ENCODE peak calls at places on chromosome 15, in nine cellular contexts. One of them, this sample, is unnamed.
A peak's percentile ranks its signal among the peaks of the same experiment; 100 is the strongest.

GRCh38 chr15:78841307-78841706 is 30.0 kb upstream of the ADAMTS7 start:
- DNase-seq in GM23338: no peak
- DNase-seq in sigmoid colon: no peak
- DNase-seq in suprapubic skin: peak; percentile 10
- DNase-seq in HL-60: no peak
- DNase-seq in prostate gland: no peak
- DNase-seq in HCT116: no peak
- DNase-seq in stomach: no peak
- DNase-seq in Panc1: no peak
- DNase-seq in this sample: no peak

GRCh38 chr15:67520276-67520975 is 505 bp upstream of the C15orf61 start:
- DNase-seq in GM23338: peak; percentile 27
- DNase-seq in sigmoid colon: no peak
- DNase-seq in suprapubic skin: peak; percentile 79
- DNase-seq in HL-60: no peak
- DNase-seq in prostate gland: no peak
- DNase-seq in HCT116: no peak
- DNase-seq in stomach: no peak
- DNase-seq in Panc1: no peak
- DNase-seq in this sample: no peak

GRCh38 chr15:93562752-93563151 is 473.7 kb upstream of the RGMA start:
- DNase-seq in GM23338: no peak
- DNase-seq in sigmoid colon: peak; percentile 67
- DNase-seq in suprapubic skin: no peak
- DNase-seq in HL-60: no peak
- DNase-seq in prostate gland: no peak
- DNase-seq in HCT116: no peak
- DNase-seq in stomach: no peak
- DNase-seq in Panc1: no peak
- DNase-seq in this sample: no peak

GRCh38 chr15:92101706-92102434 is 248.4 kb downstream of the SLCO3A1 start:
- DNase-seq in GM23338: peak; percentile 39
- DNase-seq in sigmoid colon: no peak
- DNase-seq in suprapubic skin: no peak
- DNase-seq in HL-60: no peak
- DNase-seq in prostate gland: no peak
- DNase-seq in HCT116: no peak
- DNase-seq in stomach: no peak
- DNase-seq in Panc1: no peak
- DNase-seq in this sample: no peak

GRCh38 chr15:35546581-35547381 is 816 bp upstream of the DPH6 start:
- DNase-seq in GM23338: peak; percentile 4
- DNase-seq in sigmoid colon: no peak
- DNase-seq in suprapubic skin: no peak
- DNase-seq in HL-60: no peak
- DNase-seq in prostate gland: no peak
- DNase-seq in HCT116: no peak
- DNase-seq in stomach: no peak
- DNase-seq in Panc1: no peak
- DNase-seq in this sample: no peak

GRCh38 chr15:69713726-69714559 is 261.3 kb downstream of the RPLP1 start:
- DNase-seq in GM23338: no peak
- DNase-seq in sigmoid colon: no peak
- DNase-seq in suprapubic skin: no peak
- DNase-seq in HL-60: no peak
- DNase-seq in prostate gland: no peak
- DNase-seq in HCT116: no peak
- DNase-seq in stomach: no peak
- DNase-seq in Panc1: no peak
- DNase-seq in this sample: peak; percentile 79

GRCh38 chr15:48905216-48905615 is 27.3 kb downstream of the EID1 start:
- DNase-seq in GM23338: no peak
- DNase-seq in sigmoid colon: no peak
- DNase-seq in suprapubic skin: no peak
- DNase-seq in HL-60: no peak
- DNase-seq in prostate gland: no peak
- DNase-seq in HCT116: no peak
- DNase-seq in stomach: no peak
- DNase-seq in Panc1: no peak
- DNase-seq in this sample: no peak

GRCh38 chr15:101328001-101328400 is 33.0 kb upstream of the SNRPA1 start:
- DNase-seq in GM23338: no peak
- DNase-seq in sigmoid colon: no peak
- DNase-seq in suprapubic skin: no peak
- DNase-seq in HL-60: no peak
- DNase-seq in prostate gland: no peak
- DNase-seq in HCT116: no peak
- DNase-seq in stomach: no peak
- DNase-seq in Panc1: no peak
- DNase-seq in this sample: peak; percentile 40

GRCh38 chr15:78415284-78415683 is 22.7 kb upstream of the IREB2 start:
- DNase-seq in GM23338: peak; percentile 71
- DNase-seq in sigmoid colon: peak; percentile 12
- DNase-seq in suprapubic skin: no peak
- DNase-seq in HL-60: no peak
- DNase-seq in prostate gland: no peak
- DNase-seq in HCT116: peak; percentile 28
- DNase-seq in stomach: no peak
- DNase-seq in Panc1: no peak
- DNase-seq in this sample: no peak

GRCh38 chr15:45572627-45573026 is 14.6 kb upstream of the BLOC1S6 start:
- DNase-seq in GM23338: no peak
- DNase-seq in sigmoid colon: no peak
- DNase-seq in suprapubic skin: no peak
- DNase-seq in HL-60: peak; percentile 44
- DNase-seq in prostate gland: no peak
- DNase-seq in HCT116: no peak
- DNase-seq in stomach: no peak
- DNase-seq in Panc1: no peak
- DNase-seq in this sample: no peak

GRCh38 chr15:69225355-69226027 is 65.1 kb downstream of the GLCE start:
- DNase-seq in GM23338: peak; percentile 66
- DNase-seq in sigmoid colon: no peak
- DNase-seq in suprapubic skin: no peak
- DNase-seq in HL-60: no peak
- DNase-seq in prostate gland: no peak
- DNase-seq in HCT116: peak; percentile 26
- DNase-seq in stomach: no peak
- DNase-seq in Panc1: no peak
- DNase-seq in this sample: no peak

GRCh38 chr15:64051093-64051402 is 4.8 kb upstream of the DAPK2 start:
- DNase-seq in GM23338: no peak
- DNase-seq in sigmoid colon: no peak
- DNase-seq in suprapubic skin: no peak
- DNase-seq in HL-60: no peak
- DNase-seq in prostate gland: no peak
- DNase-seq in HCT116: no peak
- DNase-seq in stomach: no peak
- DNase-seq in Panc1: no peak
- DNase-seq in this sample: no peak

GRCh38 chr15:101097111-101097510 is 154.7 kb downstream of the CHSY1 start:
- DNase-seq in GM23338: no peak
- DNase-seq in sigmoid colon: no peak
- DNase-seq in suprapubic skin: no peak
- DNase-seq in HL-60: no peak
- DNase-seq in prostate gland: no peak
- DNase-seq in HCT116: no peak
- DNase-seq in stomach: no peak
- DNase-seq in Panc1: no peak
- DNase-seq in this sample: no peak

GRCh38 chr15:51375966-51376640 is 34.6 kb downstream of the GLDN start:
- DNase-seq in GM23338: no peak
- DNase-seq in sigmoid colon: no peak
- DNase-seq in suprapubic skin: no peak
- DNase-seq in HL-60: no peak
- DNase-seq in prostate gland: no peak
- DNase-seq in HCT116: no peak
- DNase-seq in stomach: no peak
- DNase-seq in Panc1: no peak
- DNase-seq in this sample: no peak

GRCh38 chr15:83605595-83605994 is 48.3 kb upstream of the ADAMTSL3 start:
- DNase-seq in GM23338: no peak
- DNase-seq in sigmoid colon: peak; percentile 85
- DNase-seq in suprapubic skin: no peak
- DNase-seq in HL-60: no peak
- DNase-seq in prostate gland: no peak
- DNase-seq in HCT116: no peak
- DNase-seq in stomach: no peak
- DNase-seq in Panc1: no peak
- DNase-seq in this sample: no peak

GRCh38 chr15:76928231-76928630 is 3.3 kb upstream of the RCN2 start:
- DNase-seq in GM23338: no peak
- DNase-seq in sigmoid colon: no peak
- DNase-seq in suprapubic skin: no peak
- DNase-seq in HL-60: no peak
- DNase-seq in prostate gland: no peak
- DNase-seq in HCT116: no peak
- DNase-seq in stomach: no peak
- DNase-seq in Panc1: no peak
- DNase-seq in this sample: no peak

GRCh38 chr15:40040293-40040635 is 1.3 kb upstream of the SRP14 start:
- DNase-seq in GM23338: no peak
- DNase-seq in sigmoid colon: peak; percentile 40
- DNase-seq in suprapubic skin: no peak
- DNase-seq in HL-60: no peak
- DNase-seq in prostate gland: no peak
- DNase-seq in HCT116: no peak
- DNase-seq in stomach: no peak
- DNase-seq in Panc1: no peak
- DNase-seq in this sample: no peak

GRCh38 chr15:39756806-39757522 is 25.7 kb downstream of the FSIP1 start:
- DNase-seq in GM23338: peak; percentile 88
- DNase-seq in sigmoid colon: no peak
- DNase-seq in suprapubic skin: no peak
- DNase-seq in HL-60: peak; percentile 19
- DNase-seq in prostate gland: peak; percentile 31
- DNase-seq in HCT116: peak; percentile 47
- DNase-seq in stomach: no peak
- DNase-seq in Panc1: peak; percentile 35
- DNase-seq in this sample: no peak

DNA sequence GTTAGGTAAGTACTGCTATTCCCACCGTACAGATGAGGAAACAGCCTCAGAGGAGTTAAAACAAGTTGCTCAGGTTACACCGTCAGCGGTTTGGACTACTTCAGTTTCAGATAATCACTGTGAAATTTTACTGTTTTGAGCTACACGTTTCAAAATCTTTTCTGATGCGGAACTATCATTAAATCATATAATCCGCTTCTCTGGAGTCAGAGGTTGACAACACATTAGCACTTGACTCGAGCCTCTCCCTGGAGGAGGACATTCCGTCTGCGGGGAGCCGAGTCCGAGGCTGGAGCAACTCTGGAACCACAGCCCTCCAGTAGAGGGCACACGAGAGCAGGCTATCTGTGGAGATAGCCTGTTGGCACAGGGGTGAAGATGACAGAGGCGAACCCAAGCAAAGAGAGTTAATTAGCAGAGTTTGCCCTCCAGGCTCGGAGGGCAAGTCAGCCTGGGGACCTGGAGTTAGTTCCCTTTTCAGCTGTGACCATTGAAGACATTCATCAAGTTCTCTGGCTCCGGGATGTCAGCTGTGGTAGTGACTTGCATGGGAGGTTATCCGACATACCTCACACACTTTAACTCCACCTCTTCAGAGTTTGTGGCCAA is 131.2 kb downstream of the IGF1R start:
- DNase-seq in GM23338: peak; percentile 93
- DNase-seq in sigmoid colon: peak; percentile 86
- DNase-seq in suprapubic skin: peak; percentile 80
- DNase-seq in HL-60: peak; percentile 84
- DNase-seq in prostate gland: peak; percentile 60
- DNase-seq in HCT116: peak; percentile 49
- DNase-seq in stomach: peak; percentile 85
- DNase-seq in Panc1: peak; percentile 80
- DNase-seq in this sample: peak; percentile 89
- TF ChIP-seq POLR2AphosphoS5 in GM23338: no peak
- TF ChIP-seq POLR2AphosphoS5 in sigmoid colon: peak; percentile 50
- TF ChIP-seq POLR2AphosphoS5 in suprapubic skin: peak; percentile 74
- TF ChIP-seq POLR2AphosphoS5 in HL-60: no peak
- TF ChIP-seq POLR2AphosphoS5 in prostate gland: peak; percentile 68
- TF ChIP-seq POLR2AphosphoS5 in HCT116: no peak
- TF ChIP-seq POLR2AphosphoS5 in stomach: no peak
- TF ChIP-seq POLR2AphosphoS5 in Panc1: no peak
- TF ChIP-seq POLR2AphosphoS5 in this sample: no peak

GRCh38 chr15:90873998-90874605 is 5.7 kb downstream of the FURIN start:
- DNase-seq in GM23338: peak; percentile 57
- DNase-seq in sigmoid colon: no peak
- DNase-seq in suprapubic skin: peak; percentile 61
- DNase-seq in HL-60: no peak
- DNase-seq in prostate gland: peak; percentile 51
- DNase-seq in HCT116: no peak
- DNase-seq in stomach: peak; percentile 76
- DNase-seq in Panc1: no peak
- DNase-seq in this sample: peak; percentile 79
- TF ChIP-seq POLR2AphosphoS5 in GM23338: no peak
- TF ChIP-seq POLR2AphosphoS5 in sigmoid colon: no peak
- TF ChIP-seq POLR2AphosphoS5 in suprapubic skin: no peak
- TF ChIP-seq POLR2AphosphoS5 in HL-60: no peak
- TF ChIP-seq POLR2AphosphoS5 in prostate gland: peak; percentile 15
- TF ChIP-seq POLR2AphosphoS5 in HCT116: no peak
- TF ChIP-seq POLR2AphosphoS5 in stomach: no peak
- TF ChIP-seq POLR2AphosphoS5 in Panc1: no peak
- TF ChIP-seq POLR2AphosphoS5 in this sample: peak; percentile 63

DNA sequence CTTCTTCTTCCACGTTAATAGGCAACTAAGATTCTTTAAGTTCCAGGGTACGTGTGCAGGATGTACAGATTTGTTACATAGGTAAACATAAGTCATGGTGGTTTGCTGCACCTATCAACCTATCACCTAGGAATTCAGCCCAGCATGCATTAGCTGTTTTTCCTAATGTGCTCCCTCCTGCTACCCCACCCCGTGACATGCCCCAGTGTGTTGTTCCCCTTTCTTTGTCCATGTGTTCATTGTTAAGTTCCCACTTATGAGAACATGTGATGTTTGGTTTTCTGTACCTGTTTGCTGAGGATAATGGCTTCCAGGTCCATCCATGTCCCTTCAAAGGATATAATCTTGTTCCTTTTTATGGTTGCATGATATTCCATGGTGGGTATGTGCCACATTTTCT is 21.1 kb downstream of the GTF2A2 start:
- DNase-seq in GM23338: no peak
- DNase-seq in sigmoid colon: no peak
- DNase-seq in suprapubic skin: no peak
- DNase-seq in HL-60: peak; percentile 31
- DNase-seq in prostate gland: no peak
- DNase-seq in HCT116: no peak
- DNase-seq in stomach: no peak
- DNase-seq in Panc1: no peak
- DNase-seq in this sample: no peak
- TF ChIP-seq POLR2AphosphoS5 in GM23338: no peak
- TF ChIP-seq POLR2AphosphoS5 in sigmoid colon: no peak
- TF ChIP-seq POLR2AphosphoS5 in suprapubic skin: no peak
- TF ChIP-seq POLR2AphosphoS5 in HL-60: no peak
- TF ChIP-seq POLR2AphosphoS5 in prostate gland: no peak
- TF ChIP-seq POLR2AphosphoS5 in HCT116: no peak
- TF ChIP-seq POLR2AphosphoS5 in stomach: no peak
- TF ChIP-seq POLR2AphosphoS5 in Panc1: no peak
- TF ChIP-seq POLR2AphosphoS5 in this sample: no peak

DNA sequence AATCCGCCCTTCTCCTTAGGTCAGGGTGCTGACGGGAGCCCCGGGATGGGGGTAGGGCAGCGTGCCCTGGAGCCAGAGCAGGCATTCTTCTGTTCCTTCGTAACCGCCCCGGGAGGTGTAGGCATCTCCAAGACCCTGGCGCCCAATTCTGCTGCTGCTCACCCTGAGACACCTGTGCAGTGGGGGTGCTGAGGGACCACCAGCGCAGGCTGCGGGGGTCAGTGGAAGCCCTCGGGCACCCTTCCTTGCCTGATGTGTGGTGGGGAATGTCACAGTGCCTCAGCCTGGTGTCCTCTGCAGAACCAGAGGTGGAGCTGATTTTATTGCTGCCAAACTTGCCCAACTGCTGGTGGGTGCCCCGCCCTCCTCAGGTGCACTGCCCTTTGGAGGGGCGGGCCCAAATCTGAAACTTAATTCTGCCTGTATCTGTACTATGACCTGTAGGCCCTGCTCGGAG is 7.3 kb downstream of the CSK start:
- DNase-seq in GM23338: no peak
- DNase-seq in sigmoid colon: peak; percentile 61
- DNase-seq in suprapubic skin: no peak
- DNase-seq in HL-60: peak; percentile 39
- DNase-seq in prostate gland: no peak
- DNase-seq in HCT116: no peak
- DNase-seq in stomach: peak; percentile 75
- DNase-seq in Panc1: no peak
- DNase-seq in this sample: peak; percentile 90
- TF ChIP-seq POLR2AphosphoS5 in GM23338: no peak
- TF ChIP-seq POLR2AphosphoS5 in sigmoid colon: no peak
- TF ChIP-seq POLR2AphosphoS5 in suprapubic skin: no peak
- TF ChIP-seq POLR2AphosphoS5 in HL-60: no peak
- TF ChIP-seq POLR2AphosphoS5 in prostate gland: peak; percentile 22
- TF ChIP-seq POLR2AphosphoS5 in HCT116: no peak
- TF ChIP-seq POLR2AphosphoS5 in stomach: no peak
- TF ChIP-seq POLR2AphosphoS5 in Panc1: no peak
- TF ChIP-seq POLR2AphosphoS5 in this sample: peak; percentile 36